ENCODE peak calls at places on chromosomes 3 and 15, in five cellular contexts. U, Z, Q, D and G are unnamed samples.

GRCh38 chr3:2477635-2478034 is 379.0 kb downstream of the CNTN4 start:
- DNase-seq in Q (no peak), D (no peak), Z (no peak), U (no peak), G (no peak)

GRCh38 chr15:59456114-59456513 is 18.1 kb downstream of the FAM81A start:
- DNase-seq in U (no peak), D (peak; percentile 87), Q (no peak), Z (no peak), G (no peak)

GRCh38 chr15:55530861-55531313 is 22.9 kb upstream of the DNAAF4 start:
- DNase-seq in D (no peak), U (peak; percentile 44), Q (no peak), Z (no peak), G (peak; percentile 38)

GRCh38 chr3:128294999-128295468 is 141.8 kb downstream of the EEFSEC start:
- DNase-seq in Q (no peak), D (no peak), U (no peak), Z (no peak), G (no peak)

GRCh38 chr3:49799761-49800160 is at the start of gene CDHR4:
- DNase-seq in Q (no peak), U (peak; percentile 77), Z (no peak), D (no peak), G (peak; percentile 88)

GRCh38 chr15:65824941-65825544 is 33.0 kb upstream of the DENND4A start:
- DNase-seq in U (peak; percentile 82), D (no peak), Z (no peak), Q (no peak), G (peak; percentile 82)

GRCh38 chr3:44584646-44585501 is at the start of gene ZNF660:
- DNase-seq in D (peak; percentile 27), U (peak; percentile 75), Z (no peak), Q (peak; percentile 97), G (peak; percentile 53)

GRCh38 chr15:74505837-74506514 is 35.0 kb upstream of the ARID3B start:
- DNase-seq in U (peak; percentile 32), D (no peak), Q (no peak), Z (no peak), G (peak; percentile 60)

GRCh38 chr3:94162700-94163099 is 99.8 kb downstream of the NSUN3 start:
- DNase-seq in D (no peak), U (peak; percentile 36), Z (no peak), Q (peak; percentile 5), G (peak; percentile 81)

GRCh38 chr3:155555479-155556065 is 189.3 kb downstream of the PLCH1 start:
- DNase-seq in D (no peak), U (no peak), Q (no peak), Z (no peak), G (no peak)

GRCh38 chr3:89360155-89360554 is 252.7 kb downstream of the EPHA3 start:
- DNase-seq in Q (no peak), Z (no peak), U (no peak), D (no peak), G (peak; percentile 40)

GRCh38 chr3:89367166-89367565 is 259.7 kb downstream of the EPHA3 start:
- DNase-seq in D (no peak), Q (no peak), U (no peak), Z (no peak), G (no peak)

GRCh38 chr3:43932921-43933320 is 242.2 kb downstream of the ABHD5 start:
- DNase-seq in Z (no peak), Q (no peak), D (no peak), U (peak; percentile 57), G (peak; percentile 19)

GRCh38 chr15:51172190-51172589 is 77.5 kb upstream of the TNFAIP8L3 start:
- DNase-seq in Z (no peak), D (no peak), U (peak; percentile 76), Q (no peak), G (peak; percentile 44)

GRCh38 chr15:31615643-31616415 is 289.2 kb downstream of the KLF13 start:
- DNase-seq in U (no peak), D (no peak), Z (no peak), Q (no peak), G (no peak)

GRCh38 chr15:43800286-43801136 is at the start of gene HYPK:
- DNase-seq in Z (peak; percentile 94), D (peak; percentile 95), Q (peak; percentile 93), U (peak; percentile 89), G (peak; percentile 93)

GRCh38 chr15:32735948-32736347 is 18.1 kb downstream of the GREM1 start:
- DNase-seq in D (no peak), U (no peak), Z (no peak), Q (no peak), G (no peak)

GRCh38 chr3:124995460-124995994 is 60.3 kb downstream of the HEG1 start:
- DNase-seq in Q (peak; percentile 86), D (peak; percentile 55), Z (peak; percentile 54), U (peak; percentile 76), G (peak; percentile 66)

GRCh38 chr3:7095116-7095515 is 234.2 kb downstream of the GRM7 start:
- DNase-seq in Q (no peak), Z (no peak), U (no peak), D (no peak), G (no peak)

GRCh38 chr3:146350852-146351251 is 99.9 kb upstream of the PLSCR4 start:
- DNase-seq in Z (no peak), U (no peak), D (no peak), Q (no peak), G (no peak)

GRCh38 chr3:13887746-13888300 is 8.0 kb upstream of the WNT7A start:
- DNase-seq in Q (no peak), Z (no peak), D (no peak), U (no peak), G (no peak)

GRCh38 chr15:38084289-38084688 is 149.8 kb downstream of the TMCO5A start:
- DNase-seq in Q (no peak), D (no peak), U (peak; percentile 39), Z (no peak), G (peak; percentile 63)

GRCh38 chr3:108234387-108234957 is 12.2 kb upstream of the IFT57 start:
- DNase-seq in Q (no peak), U (no peak), D (no peak), Z (no peak), G (no peak)

GRCh38 chr3:70064194-70064787 is 64.8 kb downstream of the SAMMSON start:
- DNase-seq in Z (no peak), D (no peak), U (peak; percentile 59), Q (peak; percentile 63), G (peak; percentile 54)

GRCh38 chr3:14016900-14017475 is 107.7 kb downstream of the CHCHD4 start:
- DNase-seq in Z (no peak), Q (no peak), U (no peak), D (no peak), G (no peak)

GRCh38 chr3:146581877-146582508 is 23.2 kb downstream of the PLSCR5 start:
- DNase-seq in Z (no peak), Q (no peak), D (no peak), U (peak; percentile 66), G (peak; percentile 36)

GRCh38 chr3:143035466-143036214 is 34.3 kb downstream of the U2SURP start:
- DNase-seq in U (peak; percentile 71), D (no peak), Z (no peak), Q (no peak), G (peak; percentile 72)

GRCh38 chr3:10515396-10515795 is 10.0 kb upstream of the ATP2B2 start:
- DNase-seq in D (no peak), Q (no peak), Z (no peak), U (no peak), G (no peak)

GRCh38 chr3:126351771-126352475 is 5.3 kb downstream of the KLF15 start:
- DNase-seq in Q (no peak), U (no peak), D (no peak), Z (no peak), G (no peak)

GRCh38 chr3:157290761-157291160 is 130.8 kb upstream of the CCNL1 start:
- DNase-seq in Q (no peak), Z (no peak), U (peak; percentile 89), D (no peak), G (peak; percentile 90)

DNA sequence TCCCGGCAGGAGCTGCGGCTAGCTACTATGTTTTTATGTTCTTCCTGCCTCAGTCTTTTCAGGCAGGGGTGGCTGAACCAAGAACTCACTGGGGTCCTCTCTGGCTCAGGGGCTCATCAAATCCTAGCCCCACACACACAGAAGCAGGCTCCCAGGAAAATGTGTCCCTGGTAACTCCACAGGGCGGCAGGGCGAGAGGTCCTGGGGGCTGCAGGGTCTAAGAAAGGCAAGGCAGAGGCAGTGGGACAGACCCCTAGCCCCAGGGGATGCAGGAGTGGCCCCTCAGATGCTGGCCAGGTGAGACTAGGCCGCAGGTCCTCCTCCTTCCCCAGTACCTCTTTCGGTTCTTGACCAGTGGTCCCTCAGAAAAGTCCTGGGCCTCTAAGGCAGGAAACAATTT is 48.9 kb downstream of the PTH1R start:
- DNase-seq in Q (no peak), U (no peak), Z (no peak), D (no peak), G (no peak)
- H3K4me3 ChIP-seq in Q (no peak overlapping the region), U (no peak overlapping the region), Z (no peak overlapping the region), D (no peak overlapping the region), G (no peak overlapping the region)

DNA sequence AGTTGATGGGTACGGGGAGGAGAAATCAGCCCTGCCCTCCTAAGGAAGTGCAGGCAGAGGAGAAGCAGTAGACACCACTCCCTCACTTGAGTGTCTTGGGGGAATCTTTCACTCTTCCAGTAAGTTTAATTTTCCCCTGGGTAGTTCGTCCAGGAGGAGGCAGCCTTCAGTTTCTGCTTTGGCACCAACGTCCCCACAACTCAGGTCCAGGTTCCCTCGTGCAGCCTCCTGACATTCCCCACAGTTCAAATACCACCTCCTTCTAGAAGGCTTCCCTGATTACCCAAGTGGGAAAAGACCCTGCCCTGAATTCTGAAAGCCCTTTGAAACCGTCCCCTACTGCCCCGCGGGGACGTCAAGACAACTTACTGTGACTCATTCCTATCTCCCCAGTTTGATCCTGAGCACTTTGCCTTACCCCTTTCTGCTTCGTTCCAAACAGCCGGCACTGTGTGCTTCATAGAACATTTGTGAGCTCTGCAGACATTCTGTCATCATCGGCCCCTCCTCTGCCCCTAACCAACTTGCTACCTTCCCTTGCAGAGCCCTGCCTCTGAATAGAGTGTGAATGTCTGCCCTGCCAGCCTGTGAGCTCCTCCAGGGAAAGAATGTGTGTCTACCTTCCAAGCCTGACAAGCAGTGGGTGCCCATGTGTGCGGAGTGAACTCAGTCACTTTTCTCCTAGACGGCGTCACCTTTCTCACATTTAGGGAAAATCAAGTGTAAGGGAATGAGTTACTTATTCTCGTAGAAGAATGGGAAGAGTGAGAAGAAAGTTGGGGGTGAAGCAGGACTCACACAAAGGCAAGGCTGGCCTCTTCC is 14.5 kb upstream of the SRP14 start:
- DNase-seq in Z (no peak), Q (peak; percentile 53), D (no peak), U (no peak), G (no peak)
- TF ChIP-seq CTCF in Z (no peak), Q (peak; percentile 68), D (no peak), U (peak; percentile 12), G (no peak)

GRCh38 chr3:105228696-105229095 is 138.0 kb upstream of the ALCAM start:
- DNase-seq in D (no peak), Q (no peak), U (peak; percentile 15), Z (no peak), G (no peak)
- H3K4me3 ChIP-seq in D (no peak overlapping the region), Q (no peak overlapping the region), U (no peak overlapping the region), Z (no peak overlapping the region), G (no peak overlapping the region)

GRCh38 chr3:12384451-12385233 is 95.8 kb downstream of the PPARG start:
- DNase-seq in Q (no peak), D (no peak), U (no peak), Z (no peak), G (no peak)

GRCh38 chr3:12380408-12380795 is 91.5 kb downstream of the PPARG start:
- DNase-seq in U (no peak), D (no peak), Q (no peak), Z (no peak), G (no peak)

GRCh38 chr3:12379640-12380407 is 91.0 kb downstream of the PPARG start:
- DNase-seq in Q (no peak), Z (no peak), D (no peak), U (no peak), G (no peak)

GRCh38 chr3:12381199-12381598 is 92.3 kb downstream of the PPARG start:
- DNase-seq in Q (no peak), U (no peak), Z (no peak), D (no peak), G (no peak)

GRCh38 chr3:12383218-12383617 is 94.3 kb downstream of the PPARG start:
- DNase-seq in U (no peak), D (no peak), Q (no peak), Z (no peak), G (no peak)
- TF ChIP-seq CTCF in U (no peak), D (no peak), Q (no peak), Z (no peak), G (no peak)